ENCODE peak calls at places on chromosomes 6 and 20, in seven cellular contexts. C is K562, Y is SK-N-SH, T is H1, I is HepG2, N is HCT116, K is GM12878. G is an unnamed sample.

GRCh38 chr6:105900120-105900937 is 185.8 kb upstream of the PRDM1 start:
- DNase-seq in C (no peak), Y (no peak), T (no peak), I (no peak), N (no peak), K (no peak), G (peak)

GRCh38 chr6:14544689-14545088 is 427.1 kb downstream of the CD83 start:
- DNase-seq in C (no peak), Y (no peak), T (no peak), I (no peak), N (no peak), K (no peak), G (no peak)

GRCh38 chr20:19628570-19629134 is 129.4 kb upstream of the RIN2 start:
- DNase-seq in C (peak), Y (peak), T (peak), I (peak), N (peak), K (peak), G (peak)

GRCh38 chr6:1325471-1326309 is 13.8 kb downstream of the FOXQ1 start:
- DNase-seq in C (no peak), Y (no peak), T (no peak), I (peak), N (peak), K (no peak), G (no peak)

GRCh38 chr6:167737205-167737830 is 89.4 kb upstream of the AFDN start:
- DNase-seq in C (no peak), Y (no peak), T (no peak), I (no peak), N (no peak), K (no peak), G (no peak)

GRCh38 chr6:42007753-42008528 is 42.4 kb upstream of the TAF8 start:
- DNase-seq in C (no peak), Y (no peak), T (no peak), I (no peak), N (no peak), K (no peak), G (no peak)

GRCh38 chr6:55980627-55981211 is 105.3 kb upstream of the BMP5 start:
- DNase-seq in C (no peak), Y (peak), T (peak), I (peak), N (peak), K (no peak), G (peak)

GRCh38 chr6:110255356-110255755 is 75.1 kb downstream of the CDC40 start:
- DNase-seq in C (no peak), Y (no peak), T (peak), I (no peak), N (no peak), K (no peak), G (peak)

GRCh38 chr6:130927305-130927704 is 100.1 kb downstream of the SMLR1 start:
- DNase-seq in C (peak), Y (no peak), T (no peak), I (peak), N (peak), K (no peak), G (no peak)

GRCh38 chr6:45504947-45505346 is 127.2 kb upstream of the SUPT3H start:
- DNase-seq in C (no peak), Y (no peak), T (peak), I (no peak), N (no peak), K (no peak), G (peak)

GRCh38 chr20:54067606-54068174 is 2.7 kb downstream of the BCAS1 start:
- DNase-seq in C (peak), Y (no peak), T (no peak), I (peak), N (peak), K (peak), G (no peak)

GRCh38 chr20:38833857-38834164 is 28.3 kb downstream of the PPP1R16B start:
- DNase-seq in C (no peak), Y (no peak), T (no peak), I (no peak), N (no peak), K (no peak), G (no peak)

GRCh38 chr6:133040025-133040838 is 200.9 kb upstream of the EYA4 start:
- DNase-seq in C (no peak), Y (peak), T (no peak), I (peak), N (peak), K (no peak), G (peak)

GRCh38 chr20:50208085-50208491 is 17.5 kb downstream of the CEBPB start:
- DNase-seq in C (no peak), Y (no peak), T (no peak), I (no peak), N (no peak), K (no peak), G (no peak)

GRCh38 chr6:144093658-144094057 is 1.7 kb downstream of the SF3B5 start:
- DNase-seq in C (no peak), Y (no peak), T (no peak), I (no peak), N (no peak), K (no peak), G (no peak)

GRCh38 chr6:144098993-144099392 is 3.6 kb upstream of the SF3B5 start:
- DNase-seq in C (no peak), Y (no peak), T (no peak), I (no peak), N (no peak), K (no peak), G (no peak)

GRCh38 chr6:144095134-144096002 is at the start of gene SF3B5:
- DNase-seq in C (peak), Y (peak), T (peak), I (peak), N (peak), K (peak), G (peak)

GRCh38 chr6:144093236-144093635 is 2.1 kb downstream of the SF3B5 start:
- DNase-seq in C (no peak), Y (no peak), T (no peak), I (no peak), N (no peak), K (no peak), G (no peak)

DNA sequence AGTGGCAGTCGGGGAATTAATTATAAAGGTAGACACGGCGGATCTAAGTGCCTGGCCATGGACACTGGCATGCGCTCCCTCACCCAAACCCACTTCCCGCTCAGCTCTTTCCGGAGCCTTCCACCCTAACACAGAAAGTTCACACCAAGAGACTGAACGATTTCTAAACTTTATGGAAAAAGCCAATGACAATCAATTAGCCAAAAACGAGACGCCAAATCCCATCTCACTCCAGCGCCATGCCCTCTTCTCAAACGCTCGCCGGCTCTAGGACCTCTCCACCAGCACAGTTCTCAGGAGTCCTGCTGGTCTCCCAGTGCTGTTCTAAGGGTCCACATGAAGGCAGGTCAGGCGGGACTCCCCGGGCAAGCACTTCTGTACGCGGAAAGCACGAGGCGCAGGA is 641 bp downstream of the SF3B5 start:
- DNase-seq in C (no peak), Y (no peak), T (no peak), I (no peak), N (no peak), K (no peak), G (no peak)
- TF ChIP-seq MAX in C (no peak), Y (no peak), T (no peak), I (no peak), N (no peak), K (no peak), G (no peak)

DNA sequence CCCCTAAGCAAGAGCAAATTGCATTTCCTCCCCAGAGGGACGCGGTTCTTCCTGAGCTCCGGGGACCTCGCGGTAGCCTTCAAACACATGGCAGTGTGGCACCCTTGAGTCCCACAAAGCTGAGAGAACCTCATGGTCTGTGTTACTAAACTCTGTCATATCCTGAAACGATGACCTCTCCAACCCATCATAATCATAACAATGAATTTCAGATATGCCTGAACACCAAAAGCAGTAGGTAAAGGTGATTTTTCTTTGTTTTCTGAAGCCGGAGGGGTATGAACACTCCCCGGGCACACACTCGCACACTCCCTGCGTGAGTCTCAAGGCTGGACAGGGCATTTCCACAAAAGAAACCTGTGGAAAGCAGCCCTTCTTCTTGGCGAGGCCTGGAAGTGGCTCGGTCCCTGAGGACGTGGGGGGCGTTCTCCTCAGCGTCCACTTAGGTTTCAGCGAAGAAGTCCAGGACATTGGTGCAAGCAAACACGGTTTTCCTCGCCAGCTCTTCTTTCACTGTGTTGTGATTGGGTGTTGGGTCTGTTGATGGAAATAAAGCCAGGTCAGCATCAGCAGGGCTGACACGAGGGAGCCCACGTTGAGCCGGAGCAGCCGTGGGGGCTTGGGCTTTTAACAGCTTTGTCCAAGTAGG is 183.4 kb downstream of the ERMARD start:
- DNase-seq in C (no peak), Y (no peak), T (no peak), I (no peak), N (no peak), K (no peak), G (peak)
- TF ChIP-seq POLR2AphosphoS5 in C (no peak), Y (no peak), T (no peak), I (no peak), N (no peak), K (no peak), G (no peak)

DNA sequence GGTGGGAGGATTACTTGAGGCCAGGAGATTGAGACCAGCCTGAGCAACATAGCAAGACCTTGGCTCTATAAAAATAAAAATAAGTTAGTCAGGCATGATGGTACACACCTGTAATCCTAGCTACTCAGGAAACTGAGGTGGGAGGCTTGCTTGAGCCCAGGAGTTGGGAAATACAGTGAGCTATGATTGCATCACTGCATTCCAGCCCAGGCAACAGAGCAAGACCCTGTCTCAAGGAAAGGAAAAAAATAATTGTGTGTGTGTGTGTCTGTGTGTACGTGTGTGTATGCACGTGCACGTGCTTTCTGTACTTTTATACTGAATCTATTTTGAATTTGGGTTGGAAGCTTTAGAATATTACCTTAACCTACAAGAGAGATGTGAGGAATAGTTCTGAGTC is 58.9 kb downstream of the KIZ start:
- DNase-seq in C (no peak), Y (no peak), T (no peak), I (peak), N (no peak), K (no peak), G (no peak)
- TF ChIP-seq MAX in C (no peak), Y (no peak), T (no peak), I (peak), N (no peak), K (no peak), G (no peak)

GRCh38 chr6:99761701-99762100 is 155.1 kb downstream of the PRDM13 start:
- DNase-seq in C (no peak), Y (no peak), T (no peak), I (no peak), N (no peak), K (no peak), G (no peak)
- TF ChIP-seq POLR2AphosphoS5 in C (no peak), Y (no peak), T (no peak), I (no peak), N (no peak), K (no peak), G (no peak)

GRCh38 chr6:44045672-44046015 is 81.6 kb downstream of the MRPL14 start:
- DNase-seq in C (no peak), Y (peak), T (no peak), I (no peak), N (no peak), K (no peak), G (no peak)
- TF ChIP-seq MAX in C (no peak), Y (no peak), T (no peak), I (no peak), N (no peak), K (no peak), G (no peak)

GRCh38 chr20:11651138-11651537 is 266.6 kb upstream of the BTBD3 start:
- DNase-seq in C (no peak), Y (no peak), T (no peak), I (no peak), N (no peak), K (no peak), G (no peak)
- TF ChIP-seq POLR2AphosphoS5 in C (no peak), Y (no peak), T (no peak), I (no peak), N (no peak), K (no peak), G (no peak)

GRCh38 chr6:150408842-150409241 is 40.0 kb downstream of the IYD start:
- DNase-seq in C (no peak), Y (no peak), T (no peak), I (no peak), N (no peak), K (no peak), G (no peak)

GRCh38 chr6:150410906-150411305 is 42.1 kb downstream of the IYD start:
- DNase-seq in C (no peak), Y (no peak), T (no peak), I (no peak), N (no peak), K (no peak), G (no peak)

GRCh38 chr6:150412221-150412620 is 43.4 kb downstream of the IYD start:
- DNase-seq in C (no peak), Y (no peak), T (no peak), I (no peak), N (no peak), K (no peak), G (no peak)

GRCh38 chr6:150410395-150410794 is 41.6 kb downstream of the IYD start:
- DNase-seq in C (no peak), Y (no peak), T (no peak), I (no peak), N (no peak), K (no peak), G (no peak)

GRCh38 chr6:150409576-150410066 is 40.8 kb downstream of the IYD start:
- DNase-seq in C (no peak), Y (no peak), T (no peak), I (no peak), N (no peak), K (no peak), G (peak)
- TF ChIP-seq MAX in C (no peak), Y (no peak), T (no peak), I (no peak), N (no peak), K (no peak), G (no peak)

GRCh38 chr6:147077251-147077650 is 127.0 kb upstream of the STXBP5 start:
- DNase-seq in C (no peak), Y (no peak), T (no peak), I (no peak), N (no peak), K (no peak), G (no peak)
- TF ChIP-seq POLR2AphosphoS5 in C (no peak), Y (no peak), T (no peak), I (no peak), N (no peak), K (no peak), G (no peak)

GRCh38 chr20:52251827-52252226 is 60.2 kb upstream of the ZFP64 start:
- DNase-seq in C (no peak), Y (no peak), T (no peak), I (no peak), N (no peak), K (no peak), G (no peak)
- TF ChIP-seq MAX in C (no peak), Y (no peak), T (no peak), I (no peak), N (no peak), K (no peak), G (no peak)

DNA sequence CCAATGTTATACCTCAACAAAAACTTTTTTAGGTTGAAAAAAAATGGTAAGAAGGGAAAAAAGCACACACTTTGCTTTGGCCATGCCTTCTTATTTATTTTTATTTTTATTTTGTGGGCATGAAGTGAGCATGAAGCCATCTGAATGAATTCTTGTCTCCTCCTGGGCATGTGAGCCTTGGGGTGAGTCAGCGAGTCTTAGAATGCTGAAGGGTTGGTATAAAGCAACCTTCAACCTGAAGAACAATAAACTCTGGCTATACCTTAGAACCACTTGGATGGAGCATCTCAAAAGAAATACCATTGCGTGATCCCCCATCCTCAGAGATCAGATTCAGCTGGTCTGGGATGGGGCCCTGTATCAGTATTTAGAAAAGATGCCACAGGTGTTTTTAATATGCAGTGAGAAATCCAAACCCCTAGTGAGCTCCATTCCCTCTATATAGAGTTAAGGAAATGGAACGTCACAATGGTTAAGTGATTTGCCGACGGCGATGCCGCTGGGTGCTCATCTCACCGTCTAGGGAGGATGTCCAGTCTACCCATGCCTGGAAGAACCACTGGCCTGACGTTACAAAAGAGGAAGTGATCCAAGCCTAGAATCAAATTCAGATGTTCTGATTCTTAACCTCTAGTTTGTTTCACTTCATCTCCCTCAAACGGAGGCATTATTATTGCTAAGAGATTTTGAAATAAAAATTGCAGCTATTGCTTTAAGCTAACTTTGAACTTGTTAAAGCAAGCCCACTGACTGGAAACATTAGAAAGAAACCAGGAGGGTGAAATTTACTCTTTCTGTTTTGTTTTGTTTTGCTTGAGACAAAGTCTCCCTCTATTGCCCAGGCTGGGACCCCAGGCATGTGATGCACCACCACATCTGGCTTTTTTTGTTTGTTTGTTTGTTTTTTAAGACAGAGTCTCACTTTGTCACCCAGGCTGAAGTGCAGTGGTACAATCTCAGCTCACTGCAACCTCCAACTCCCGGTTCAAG is 67.1 kb downstream of the EDN1 start:
- DNase-seq in C (no peak), Y (no peak), T (no peak), I (no peak), N (no peak), K (peak), G (no peak)
- TF ChIP-seq POLR2AphosphoS5 in C (no peak), Y (no peak), T (no peak), I (no peak), N (no peak), K (no peak), G (no peak)